ENCODE peak calls at places on chromosomes 6 and 20, in seven cellular contexts. X, T, D, N, U, G and Q are unnamed samples.

GRCh38 chr20:24987244-24987643 is 5.3 kb downstream of the APMAP start:
- DNase-seq in X (no peak), T (no peak), D (no peak), N (no peak), U (no peak), G (peak; percentile 9), Q (no peak)

GRCh38 chr20:32626859-32627636 is 41.9 kb upstream of the NOL4L start:
- DNase-seq in X (no peak), T (no peak), D (no peak), N (no peak), U (peak; percentile 96), G (no peak), Q (peak; percentile 73)

GRCh38 chr6:33692078-33692759 is 19.3 kb downstream of the UQCC2 start:
- DNase-seq in X (no peak), T (no peak), D (no peak), N (no peak), U (no peak), G (peak; percentile 80), Q (no peak)

GRCh38 chr20:23049201-23049932 is at the start of gene THBD:
- DNase-seq in X (no peak), T (peak; percentile 90), D (peak; percentile 91), N (no peak), U (peak; percentile 54), G (peak; percentile 92), Q (peak; percentile 88)

GRCh38 chr6:152273638-152274037 is 363.5 kb downstream of the SYNE1 start:
- DNase-seq in X (no peak), T (no peak), D (peak; percentile 45), N (no peak), U (no peak), G (no peak), Q (no peak)

GRCh38 chr6:137949686-137950390 is 82.8 kb downstream of the TNFAIP3 start:
- DNase-seq in X (no peak), T (no peak), D (no peak), N (peak; percentile 55), U (peak; percentile 40), G (no peak), Q (no peak)

GRCh38 chr20:17556842-17557674 is 12.8 kb upstream of the DSTN start:
- DNase-seq in X (no peak), T (peak; percentile 69), D (peak; percentile 76), N (no peak), U (no peak), G (no peak), Q (peak; percentile 91)

GRCh38 chr6:38364127-38364526 is 275.6 kb downstream of the BTBD9 start:
- DNase-seq in X (no peak), T (no peak), D (no peak), N (no peak), U (no peak), G (no peak), Q (no peak)

GRCh38 chr20:13464702-13465101 is 174.0 kb downstream of the TASP1 start:
- DNase-seq in X (no peak), T (no peak), D (no peak), N (no peak), U (no peak), G (no peak), Q (no peak)

GRCh38 chr20:1169224-1169623 is 15.6 kb downstream of the TMEM74B start:
- DNase-seq in X (no peak), T (no peak), D (no peak), N (no peak), U (no peak), G (no peak), Q (no peak)

GRCh38 chr6:32148722-32149576 is 2.8 kb downstream of the PRRT1 start:
- DNase-seq in X (no peak), T (peak; percentile 71), D (peak; percentile 75), N (peak; percentile 62), U (peak; percentile 69), G (peak; percentile 78), Q (no peak)

GRCh38 chr20:61959301-61959700 is 106.4 kb downstream of the TAF4 start:
- DNase-seq in X (no peak), T (no peak), D (no peak), N (peak; percentile 54), U (no peak), G (no peak), Q (no peak)

GRCh38 chr6:130783416-130784107 is 43.6 kb upstream of the SMLR1 start:
- DNase-seq in X (no peak), T (no peak), D (no peak), N (no peak), U (no peak), G (no peak), Q (no peak)

GRCh38 chr6:5338177-5338960 is 77.1 kb downstream of the FARS2 start:
- DNase-seq in X (no peak), T (no peak), D (no peak), N (no peak), U (no peak), G (no peak), Q (no peak)

GRCh38 chr20:58599966-58600365 is 51.1 kb upstream of the STX16 start:
- DNase-seq in X (no peak), T (no peak), D (no peak), N (peak; percentile 15), U (no peak), G (no peak), Q (no peak)

GRCh38 chr20:51457281-51457932 is 85.1 kb downstream of the NFATC2 start:
- DNase-seq in X (no peak), T (peak; percentile 68), D (peak; percentile 79), N (no peak), U (no peak), G (peak; percentile 72), Q (no peak)

GRCh38 chr20:56592817-56593216 is 36.3 kb upstream of the TFAP2C start:
- DNase-seq in X (no peak), T (no peak), D (no peak), N (no peak), U (no peak), G (no peak), Q (no peak)

GRCh38 chr6:112180095-112180820 is 74.1 kb downstream of the LAMA4 start:
- DNase-seq in X (peak; percentile 65), T (no peak), D (no peak), N (peak; percentile 84), U (peak; percentile 93), G (no peak), Q (peak; percentile 32)

GRCh38 chr6:149887343-149887742 is 10.6 kb downstream of the RAET1E start:
- DNase-seq in X (no peak), T (no peak), D (no peak), N (no peak), U (no peak), G (no peak), Q (no peak)

GRCh38 chr20:49594143-49594928 is 26.4 kb upstream of the PTGIS start:
- DNase-seq in X (no peak), T (peak; percentile 60), D (peak; percentile 84), N (no peak), U (no peak), G (peak; percentile 91), Q (peak; percentile 2)

GRCh38 chr6:100134703-100135102 is 140.7 kb upstream of the MCHR2 start:
- DNase-seq in X (no peak), T (no peak), D (no peak), N (no peak), U (no peak), G (no peak), Q (no peak)

GRCh38 chr6:13741358-13741757 is 29.7 kb upstream of the RANBP9 start:
- DNase-seq in X (no peak), T (no peak), D (no peak), N (no peak), U (no peak), G (no peak), Q (no peak)

GRCh38 chr6:170444056-170444505 is 109.0 kb downstream of the PSMB1 start:
- DNase-seq in X (no peak), T (peak; percentile 55), D (no peak), N (no peak), U (no peak), G (no peak), Q (peak; percentile 72)

GRCh38 chr6:16337280-16337975 is 99.0 kb downstream of the GMPR start:
- DNase-seq in X (no peak), T (peak; percentile 81), D (peak; percentile 97), N (no peak), U (no peak), G (peak; percentile 96), Q (no peak)

GRCh38 chr20:3777726-3778629 is 3.3 kb downstream of the SPEF1 start:
- DNase-seq in X (peak; percentile 37), T (peak; percentile 83), D (peak; percentile 76), N (no peak), U (peak; percentile 79), G (peak; percentile 78), Q (peak; percentile 89)

GRCh38 chr6:101086473-101086872 is 205.3 kb upstream of the ASCC3 start:
- DNase-seq in X (no peak), T (no peak), D (no peak), N (no peak), U (no peak), G (no peak), Q (no peak)